ENCODE peak calls at places on chromosomes 16 and 17, in nine cellular contexts. J is heart right ventricle; Q is epithelial cell of esophagus; L is GM12865; D is heart left ventricle; M is ovary; B is PC-9; T is tibial nerve; G is CD8-positive, alpha-beta memory T cell. F is an unnamed sample.
A peak's percentile ranks its signal among the peaks of the same experiment; 100 is the strongest.

GRCh38 chr16:79723583-79724168 is 123.1 kb upstream of the MAF start:
- DNase-seq in T (no peak), J (no peak), Q (no peak), G (no peak), M (no peak), L (no peak), B (no peak), D (no peak), F (no peak)

GRCh38 chr17:81160306-81160705 is 5.0 kb upstream of the PVALEF start:
- DNase-seq in T (no peak), B (no peak), Q (no peak), D (peak; percentile 76), J (peak; percentile 64), M (peak; percentile 51), L (no peak), G (no peak), F (no peak)

GRCh38 chr17:74427763-74428153 is 4.1 kb upstream of the GPRC5C start:
- DNase-seq in J (no peak), G (no peak), T (no peak), Q (no peak), B (no peak), D (no peak), M (no peak), L (no peak), F (no peak)

GRCh38 chr17:50918071-50918932 is 52.1 kb upstream of the TOB1 start:
- DNase-seq in G (no peak), M (no peak), B (no peak), J (peak; percentile 44), L (no peak), Q (no peak), T (no peak), D (peak; percentile 48), F (no peak)

GRCh38 chr16:83473109-83473508 is 334.7 kb upstream of the HSBP1 start:
- DNase-seq in T (no peak), L (no peak), G (no peak), M (no peak), J (no peak), B (no peak), D (no peak), Q (peak; percentile 62), F (no peak)

GRCh38 chr17:48555183-48555615 is 10.3 kb upstream of the HOXB2 start:
- DNase-seq in J (no peak), M (no peak), G (no peak), D (no peak), L (peak; percentile 14), B (peak; percentile 49), Q (peak; percentile 45), T (no peak), F (no peak)

GRCh38 chr16:79169239-79169638 is 431.3 kb downstream of the MAF start:
- DNase-seq in B (no peak), M (no peak), D (no peak), G (no peak), L (no peak), J (no peak), Q (no peak), T (no peak), F (peak; percentile 89)

GRCh38 chr17:27466748-27467375 is 10.6 kb downstream of the KSR1 start:
- DNase-seq in Q (no peak), B (no peak), M (no peak), L (peak; percentile 95), T (no peak), J (peak; percentile 28), D (peak; percentile 35), G (peak; percentile 19), F (no peak)

GRCh38 chr17:39729280-39729851 is 966 bp downstream of the MIEN1 start:
- DNase-seq in G (no peak), J (no peak), D (no peak), Q (no peak), B (no peak), L (no peak), M (no peak), T (no peak), F (no peak)

GRCh38 chr16:73232555-73233422 is 184.9 kb upstream of the ZFHX3 start:
- DNase-seq in T (no peak), D (peak; percentile 47), Q (no peak), L (no peak), M (peak; percentile 74), J (peak; percentile 41), B (no peak), G (no peak), F (no peak)

GRCh38 chr17:6638046-6638908 is 2.2 kb downstream of the KIAA0753 start:
- DNase-seq in T (no peak), G (no peak), J (no peak), M (no peak), B (no peak), L (no peak), Q (no peak), D (no peak), F (no peak)

GRCh38 chr17:6637458-6637840 is 3.1 kb downstream of the KIAA0753 start:
- DNase-seq in J (no peak), B (no peak), Q (no peak), D (no peak), L (no peak), G (no peak), M (no peak), T (no peak), F (no peak)

GRCh38 chr17:6639651-6640535 is 618 bp downstream of the KIAA0753 start:
- DNase-seq in G (no peak), L (peak; percentile 46), J (peak; percentile 32), M (peak; percentile 61), Q (peak; percentile 39), D (peak; percentile 42), T (no peak), B (no peak), F (no peak)

GRCh38 chr17:6640536-6641373 is at the start of the genes KIAA0753 and TXNDC17:
- DNase-seq in J (peak; percentile 93), D (peak; percentile 95), B (peak; percentile 74), Q (peak; percentile 85), T (peak; percentile 79), G (peak; percentile 89), M (peak; percentile 92), L (peak; percentile 97), F (peak; percentile 85)

GRCh38 chr17:6639014-6639650 is 1.4 kb downstream of the KIAA0753 start:
- DNase-seq in Q (peak; percentile 10), D (no peak), G (no peak), T (no peak), M (peak; percentile 35), L (no peak), B (no peak), J (no peak), F (no peak)
- H3K4me3 ChIP-seq in Q (peak overlapping the region; percentile 96), D (peak overlapping the region; percentile 85), G (peak overlapping the region; percentile 66), T (peak overlapping the region; percentile 90), M (peak overlapping the region; percentile 76), L (peak overlapping the region; percentile 96), B (peak overlapping the region; percentile 81), J (peak overlapping the region; percentile 76), F (peak overlapping the region; percentile 93)

GRCh38 chr16:24052466-24053324 is 203.4 kb upstream of the CACNG3 start:
- DNase-seq in Q (no peak), G (no peak), L (no peak), J (no peak), B (no peak), T (no peak), M (no peak), D (no peak), F (no peak)

GRCh38 chr16:24046442-24046841 is 209.7 kb upstream of the CACNG3 start:
- DNase-seq in M (no peak), L (no peak), J (no peak), B (no peak), Q (peak; percentile 2), G (no peak), D (no peak), T (no peak), F (no peak)

GRCh38 chr16:24045641-24046040 is 209.9 kb downstream of the PRKCB start:
- DNase-seq in Q (peak; percentile 3), T (no peak), M (no peak), J (no peak), D (no peak), G (no peak), B (no peak), L (no peak), F (no peak)

GRCh38 chr16:24051125-24051524 is 205.0 kb upstream of the CACNG3 start:
- DNase-seq in M (no peak), T (no peak), B (no peak), J (no peak), D (no peak), G (no peak), L (no peak), Q (no peak), F (no peak)

GRCh38 chr16:24049113-24049512 is 207.0 kb upstream of the CACNG3 start:
- DNase-seq in G (no peak), J (no peak), M (no peak), T (no peak), L (no peak), Q (no peak), D (no peak), B (no peak), F (peak; percentile 73)
- H3K4me3 ChIP-seq in G (no peak overlapping the region), J (no peak overlapping the region), M (no peak overlapping the region), T (no peak overlapping the region), L (no peak overlapping the region), Q (no peak overlapping the region), D (no peak overlapping the region), B (no peak overlapping the region), F (no peak overlapping the region)

DNA sequence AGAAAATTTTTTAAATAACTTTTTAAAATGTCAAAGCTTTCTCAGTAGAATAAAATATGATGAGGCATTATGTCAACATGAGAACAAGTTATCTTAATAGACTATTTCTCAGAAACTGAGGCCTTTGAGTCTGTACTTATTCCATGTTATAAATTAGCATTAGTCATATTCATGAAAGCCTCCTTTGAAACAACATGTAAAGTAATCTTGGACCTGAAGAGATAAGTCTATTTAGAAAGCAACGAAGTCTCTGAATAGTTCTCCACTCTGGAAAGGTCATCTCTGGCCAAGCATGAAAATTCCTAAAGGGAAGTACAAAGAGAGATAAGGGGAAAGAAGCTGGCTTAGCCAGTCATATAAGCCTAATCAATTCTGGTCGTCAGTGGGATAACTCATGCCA is 150.8 kb downstream of the CYB561 start:
- DNase-seq in J (no peak), B (no peak), G (no peak), M (no peak), Q (no peak), D (no peak), L (no peak), T (no peak), F (no peak)
- H3K4me3 ChIP-seq in J (no peak overlapping the region), B (no peak overlapping the region), G (no peak overlapping the region), M (no peak overlapping the region), Q (no peak overlapping the region), D (no peak overlapping the region), L (no peak overlapping the region), T (no peak overlapping the region), F (no peak overlapping the region)

GRCh38 chr17:65572581-65573282 is 11.3 kb upstream of the AXIN2 start:
- DNase-seq in J (no peak), T (no peak), B (no peak), D (no peak), G (no peak), M (no peak), Q (no peak), L (no peak), F (no peak)

GRCh38 chr17:65568918-65569317 is 7.5 kb upstream of the AXIN2 start:
- DNase-seq in Q (no peak), M (no peak), D (no peak), T (no peak), L (peak; percentile 52), B (no peak), G (no peak), J (no peak), F (no peak)

GRCh38 chr17:65572186-65572580 is 10.7 kb upstream of the AXIN2 start:
- DNase-seq in T (no peak), L (no peak), M (no peak), B (no peak), Q (no peak), J (no peak), D (no peak), G (no peak), F (no peak)

GRCh38 chr17:65576939-65577338 is 15.5 kb upstream of the AXIN2 start:
- DNase-seq in L (no peak), J (no peak), G (no peak), D (no peak), Q (no peak), M (no peak), B (no peak), T (no peak), F (no peak)

GRCh38 chr17:65573283-65573603 is 11.8 kb upstream of the AXIN2 start:
- DNase-seq in Q (no peak), B (no peak), T (no peak), M (no peak), G (no peak), J (no peak), D (no peak), L (no peak), F (no peak)
- H3K4me3 ChIP-seq in Q (no peak overlapping the region), B (no peak overlapping the region), T (no peak overlapping the region), M (no peak overlapping the region), G (no peak overlapping the region), J (no peak overlapping the region), D (no peak overlapping the region), L (no peak overlapping the region), F (no peak overlapping the region)